ENCODE peak calls at places on chromosomes 6 and 20, in eight cellular contexts. E, W, X, Y, P, L, R and J are unnamed samples.

GRCh38 chr20:2023151-2023550 is 29.3 kb upstream of the PDYN start:
- DNase-seq in E (no peak), W (no peak), X (no peak), Y (no peak), P (no peak), L (no peak), R (no peak), J (no peak)

GRCh38 chr6:163761491-163761890 is 347.0 kb downstream of the QKI start:
- DNase-seq in E (no peak), W (peak), X (no peak), Y (no peak), P (no peak), L (no peak), R (no peak), J (no peak)

GRCh38 chr6:145036848-145037567 is 698.3 kb downstream of the EPM2A start:
- DNase-seq in E (peak), W (peak), X (peak), Y (no peak), P (peak), L (peak), R (no peak), J (no peak)

GRCh38 chr6:106747139-106747538 is 117.8 kb downstream of the QRSL1 start:
- DNase-seq in E (no peak), W (no peak), X (no peak), Y (no peak), P (no peak), L (no peak), R (no peak), J (no peak)

GRCh38 chr6:21781075-21781474 is 187.5 kb downstream of the SOX4 start:
- DNase-seq in E (no peak), W (no peak), X (no peak), Y (no peak), P (no peak), L (no peak), R (no peak), J (no peak)

GRCh38 chr6:144007779-144008500 is at the start of gene PLAGL1:
- DNase-seq in E (peak), W (peak), X (peak), Y (peak), P (peak), L (peak), R (peak), J (peak)

GRCh38 chr6:20211941-20212391 is 303 bp downstream of the MBOAT1 start:
- DNase-seq in E (no peak), W (no peak), X (peak), Y (no peak), P (no peak), L (peak), R (no peak), J (no peak)

GRCh38 chr6:2305951-2306350 is 60.5 kb upstream of the GMDS start:
- DNase-seq in E (no peak), W (no peak), X (no peak), Y (no peak), P (no peak), L (no peak), R (no peak), J (no peak)

GRCh38 chr20:23268792-23269354 is 81.7 kb upstream of the NXT1 start:
- DNase-seq in E (peak), W (no peak), X (no peak), Y (no peak), P (no peak), L (no peak), R (no peak), J (no peak)

GRCh38 chr6:56961151-56961550 is 6.2 kb downstream of the BEND6 start:
- DNase-seq in E (no peak), W (no peak), X (no peak), Y (no peak), P (peak), L (no peak), R (no peak), J (no peak)

GRCh38 chr20:64099880-64100565 is 7.3 kb downstream of the NPBWR2 start:
- DNase-seq in E (no peak), W (no peak), X (no peak), Y (peak), P (no peak), L (no peak), R (no peak), J (no peak)

GRCh38 chr6:153028261-153028660 is 25.8 kb upstream of the MTRF1L start:
- DNase-seq in E (no peak), W (peak), X (no peak), Y (no peak), P (no peak), L (no peak), R (no peak), J (no peak)

GRCh38 chr6:56570434-56571359 is 72.0 kb downstream of the DST start:
- DNase-seq in E (peak), W (peak), X (peak), Y (no peak), P (peak), L (peak), R (no peak), J (no peak)

GRCh38 chr6:150541587-150541986 is 58.1 kb upstream of the PLEKHG1 start:
- DNase-seq in E (no peak), W (no peak), X (peak), Y (no peak), P (no peak), L (peak), R (no peak), J (no peak)

GRCh38 chr6:116106146-116106545 is 5.5 kb downstream of the NT5DC1 start:
- DNase-seq in E (peak), W (no peak), X (no peak), Y (no peak), P (peak), L (peak), R (no peak), J (no peak)

GRCh38 chr6:71886184-71887005 is at the start of gene RIMS1:
- DNase-seq in E (peak), W (no peak), X (peak), Y (peak), P (no peak), L (peak), R (no peak), J (no peak)

GRCh38 chr6:1395941-1396908 is 6.8 kb downstream of the FOXF2 start:
- DNase-seq in E (no peak), W (no peak), X (peak), Y (no peak), P (no peak), L (no peak), R (no peak), J (no peak)

GRCh38 chr6:132512638-132513632 is at the start of gene STX7:
- DNase-seq in E (peak), W (peak), X (peak), Y (peak), P (peak), L (peak), R (peak), J (peak)

GRCh38 chr6:105510746-105511145 is 107.9 kb upstream of the PREP start:
- DNase-seq in E (peak), W (peak), X (no peak), Y (no peak), P (peak), L (peak), R (no peak), J (no peak)

GRCh38 chr6:146770275-146770964 is 171.6 kb downstream of the ADGB start:
- DNase-seq in E (no peak), W (no peak), X (no peak), Y (peak), P (no peak), L (no peak), R (no peak), J (peak)

GRCh38 chr6:113089056-113089455 is 741.9 kb downstream of the RFPL4B start:
- DNase-seq in E (no peak), W (no peak), X (no peak), Y (no peak), P (no peak), L (no peak), R (no peak), J (no peak)

GRCh38 chr6:136420853-136421252 is 129.4 kb downstream of the MAP7 start:
- DNase-seq in E (no peak), W (no peak), X (no peak), Y (no peak), P (no peak), L (no peak), R (no peak), J (no peak)

GRCh38 chr20:25632940-25633790 is 9.4 kb upstream of the NANP start:
- DNase-seq in E (no peak), W (peak), X (peak), Y (no peak), P (peak), L (no peak), R (no peak), J (no peak)

GRCh38 chr6:82364087-82365010 is 732 bp downstream of the TPBG start:
- DNase-seq in E (peak), W (peak), X (peak), Y (peak), P (peak), L (peak), R (peak), J (peak)

GRCh38 chr20:44182135-44182765 is 4.7 kb downstream of the JPH2 start:
- DNase-seq in E (no peak), W (no peak), X (no peak), Y (no peak), P (no peak), L (no peak), R (no peak), J (no peak)

GRCh38 chr20:52190437-52191131 is 995 bp downstream of the ZFP64 start:
- DNase-seq in E (peak), W (peak), X (peak), Y (peak), P (peak), L (peak), R (peak), J (peak)

GRCh38 chr6:127186889-127187288 is 68.4 kb downstream of the RSPO3 start:
- DNase-seq in E (no peak), W (no peak), X (no peak), Y (peak), P (no peak), L (no peak), R (peak), J (peak)

GRCh38 chr20:63782051-63782471 is 42.5 kb downstream of the SLC2A4RG start:
- DNase-seq in E (no peak), W (no peak), X (no peak), Y (no peak), P (no peak), L (no peak), R (no peak), J (no peak)

GRCh38 chr20:57881466-57882405 is 171.9 kb upstream of the PMEPA1 start:
- DNase-seq in E (no peak), W (no peak), X (peak), Y (no peak), P (no peak), L (no peak), R (no peak), J (no peak)

GRCh38 chr20:41357424-41358163 is 9.0 kb downstream of the EMILIN3 start:
- DNase-seq in E (no peak), W (no peak), X (no peak), Y (peak), P (no peak), L (no peak), R (no peak), J (no peak)

GRCh38 chr6:135105710-135106109 is 51.1 kb upstream of the HBS1L start:
- DNase-seq in E (no peak), W (no peak), X (no peak), Y (no peak), P (no peak), L (no peak), R (no peak), J (no peak)

GRCh38 chr20:32902456-32903420 is 44.0 kb downstream of the EFCAB8 start:
- DNase-seq in E (peak), W (peak), X (peak), Y (peak), P (peak), L (peak), R (peak), J (peak)

GRCh38 chr6:46056906-46057529 is 41.4 kb upstream of the CLIC5 start:
- DNase-seq in E (no peak), W (no peak), X (no peak), Y (no peak), P (no peak), L (peak), R (no peak), J (no peak)

GRCh38 chr20:64058536-64058935 is 4.5 kb upstream of the TCEA2 start:
- DNase-seq in E (peak), W (peak), X (peak), Y (no peak), P (no peak), L (peak), R (no peak), J (no peak)

GRCh38 chr20:25360631-25361286 is 29.9 kb downstream of the ABHD12 start:
- DNase-seq in E (peak), W (peak), X (peak), Y (no peak), P (peak), L (peak), R (no peak), J (no peak)

GRCh38 chr6:4402477-4402976 is 267.2 kb upstream of the ECI2 start:
- DNase-seq in E (peak), W (peak), X (peak), Y (peak), P (peak), L (peak), R (peak), J (peak)

GRCh38 chr20:45355209-45355608 is 7.0 kb upstream of the SDC4 start:
- DNase-seq in E (peak), W (peak), X (peak), Y (no peak), P (peak), L (peak), R (no peak), J (no peak)

GRCh38 chr6:128327890-128328289 is 192.5 kb downstream of the PTPRK start:
- DNase-seq in E (no peak), W (peak), X (peak), Y (no peak), P (peak), L (peak), R (no peak), J (no peak)

GRCh38 chr6:21798468-21798867 is 204.9 kb downstream of the SOX4 start:
- DNase-seq in E (no peak), W (no peak), X (no peak), Y (no peak), P (no peak), L (no peak), R (no peak), J (no peak)

GRCh38 chr20:18404172-18404571 is 62.7 kb downstream of the DZANK1 start:
- DNase-seq in E (peak), W (no peak), X (no peak), Y (no peak), P (no peak), L (no peak), R (no peak), J (no peak)

GRCh38 chr6:129679250-129679649 is 30.7 kb downstream of the ARHGAP18 start:
- DNase-seq in E (no peak), W (peak), X (peak), Y (no peak), P (peak), L (no peak), R (no peak), J (no peak)
- H3K4me3 ChIP-seq in E (no peak), W (no peak), X (no peak), Y (no peak), P (no peak), L (no peak), R (no peak), J (no peak)

DNA sequence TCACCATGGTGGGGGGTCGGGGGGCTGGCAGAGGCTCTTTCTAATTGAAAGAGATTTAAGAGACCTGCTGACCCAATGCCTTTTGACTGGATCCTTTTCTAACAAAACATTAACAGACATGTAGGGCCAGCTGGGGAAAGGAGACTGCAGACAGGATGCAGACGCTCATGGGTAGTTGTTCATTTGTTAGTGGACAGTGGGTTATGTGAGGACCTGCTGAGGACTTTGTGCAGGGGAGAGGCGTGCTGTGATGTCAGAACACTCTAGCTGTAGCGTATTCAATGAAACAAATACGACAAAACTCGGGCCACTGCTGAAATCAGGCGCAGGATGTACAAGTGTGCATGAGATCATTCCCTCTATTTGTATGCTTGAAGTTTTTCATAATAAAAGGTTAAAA is 1.1 kb downstream of the IP6K3 start:
- DNase-seq in E (peak), W (peak), X (peak), Y (peak), P (peak), L (peak), R (no peak), J (no peak)
- H3K4me3 ChIP-seq in E (no peak), W (no peak), X (peak), Y (peak), P (no peak), L (no peak), R (peak), J (peak)

DNA sequence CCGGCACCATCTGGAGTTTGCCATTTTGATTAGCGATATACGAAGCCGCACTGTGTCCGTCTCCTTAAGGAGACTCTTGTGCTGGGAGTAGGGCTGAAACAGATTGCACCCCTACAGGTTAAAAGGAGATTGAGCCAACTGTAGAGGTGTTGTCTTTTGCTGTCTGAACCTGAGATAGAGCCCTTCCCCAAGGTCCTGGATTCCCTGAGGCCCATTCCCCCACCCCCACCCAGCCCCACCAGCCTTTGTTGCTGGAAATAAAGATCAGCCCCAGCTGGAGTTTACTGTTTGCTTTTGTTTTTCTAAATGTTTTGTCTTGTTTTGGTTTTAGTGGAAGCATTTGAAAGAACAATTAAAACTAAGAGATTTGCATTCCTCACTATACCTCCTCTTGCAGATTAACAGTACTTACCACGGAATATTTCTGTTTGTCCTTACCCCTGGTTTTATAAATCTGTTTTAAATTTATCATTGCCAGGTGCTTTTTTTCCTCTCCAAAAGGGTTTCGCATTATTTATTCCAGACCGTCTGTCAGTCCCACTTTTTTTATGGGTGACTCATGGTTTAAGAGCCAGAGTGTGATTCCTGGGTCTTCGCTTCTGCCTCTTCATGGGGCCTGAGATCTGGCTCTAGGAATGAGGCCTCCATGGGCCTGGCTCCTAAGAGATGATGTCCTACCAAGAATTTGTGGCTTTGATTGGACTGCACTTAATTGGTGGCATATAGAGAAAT is 169.2 kb downstream of the DTNBP1 start:
- DNase-seq in E (no peak), W (peak), X (peak), Y (no peak), P (peak), L (peak), R (no peak), J (no peak)
- H3K4me3 ChIP-seq in E (no peak), W (no peak), X (no peak), Y (no peak), P (no peak), L (no peak), R (no peak), J (no peak)

GRCh38 chr6:44262467-44263356 is 2.6 kb downstream of the NFKBIE start:
- DNase-seq in E (no peak), W (no peak), X (no peak), Y (no peak), P (no peak), L (no peak), R (no peak), J (no peak)
- H3K4me3 ChIP-seq in E (peak), W (peak), X (peak), Y (no peak), P (no peak), L (peak), R (peak), J (no peak)